ENCODE peak calls at places on chromosomes 3 and 15, in five cellular contexts. D is cerebellar cortex, K is lower lobe of right lung, M is naive B cell, P is fibroblast of mammary gland. J is an unnamed sample.
A peak's percentile ranks its signal among the peaks of the same experiment; 100 is the strongest.

GRCh38 chr3:69212411-69213160 is 90.2 kb upstream of the LMOD3 start:
- DNase-seq in K (no peak), P (peak; percentile 88), D (no peak), M (no peak), J (no peak)

GRCh38 chr3:95775486-95776094 is 1038.8 kb upstream of the EPHA6 start:
- DNase-seq in D (no peak), K (no peak), P (no peak), M (no peak), J (no peak)

GRCh38 chr3:68173230-68173629 is 518.8 kb upstream of the SUCLG2 start:
- DNase-seq in K (no peak), D (no peak), P (no peak), M (no peak), J (no peak)

GRCh38 chr15:31262901-31263671 is 63.5 kb upstream of the KLF13 start:
- DNase-seq in M (peak; percentile 69), K (peak; percentile 70), P (peak; percentile 67), D (no peak), J (no peak)

GRCh38 chr3:57952208-57952631 is 56.0 kb upstream of the FLNB start:
- DNase-seq in P (peak; percentile 88), D (peak; percentile 70), M (no peak), K (no peak), J (peak; percentile 46)

GRCh38 chr3:99842826-99843589 is 25.3 kb downstream of the CMSS1 start:
- DNase-seq in D (peak; percentile 58), M (peak; percentile 18), K (no peak), P (peak; percentile 70), J (peak; percentile 62)

GRCh38 chr15:94579261-94579660 is 347.9 kb downstream of the MCTP2 start:
- DNase-seq in D (no peak), M (no peak), K (no peak), P (no peak), J (no peak)

GRCh38 chr3:31132132-31132769 is 237.8 kb upstream of the GADL1 start:
- DNase-seq in K (no peak), M (peak; percentile 25), P (peak; percentile 74), D (peak; percentile 2), J (peak; percentile 6)

GRCh38 chr15:66882251-66883020 is 180.4 kb downstream of the SMAD6 start:
- DNase-seq in P (peak; percentile 88), M (no peak), D (no peak), K (no peak), J (no peak)

GRCh38 chr3:66298591-66298990 is 77.8 kb downstream of the SLC25A26 start:
- DNase-seq in P (no peak), M (no peak), K (no peak), D (no peak), J (no peak)

GRCh38 chr3:172678068-172678467 is 32.8 kb downstream of the NCEH1 start:
- DNase-seq in D (no peak), P (no peak), M (no peak), K (no peak), J (no peak)

GRCh38 chr3:157333551-157333991 is 103.1 kb upstream of the PTX3 start:
- DNase-seq in M (no peak), D (no peak), K (no peak), P (peak; percentile 91), J (no peak)

GRCh38 chr3:143644370-143645089 is 203.7 kb downstream of the SLC9A9 start:
- DNase-seq in D (peak; percentile 20), M (peak; percentile 30), P (peak; percentile 90), K (peak; percentile 56), J (peak; percentile 19)

GRCh38 chr3:42490243-42490642 is 12.2 kb upstream of the VIPR1 start:
- DNase-seq in D (no peak), M (peak; percentile 56), P (no peak), K (peak; percentile 86), J (no peak)

GRCh38 chr3:14725564-14726420 is 50.9 kb downstream of the C3orf20 start:
- DNase-seq in M (no peak), P (peak; percentile 39), K (no peak), D (no peak), J (no peak)

GRCh38 chr3:58623478-58623877 is 43.1 kb downstream of the FAM3D start:
- DNase-seq in P (no peak), M (no peak), K (no peak), D (no peak), J (no peak)

GRCh38 chr15:99981839-99982658 is 248.8 kb upstream of the LYSMD4 start:
- DNase-seq in M (no peak), D (no peak), P (no peak), K (no peak), J (no peak)

GRCh38 chr3:122011396-122011795 is 10.7 kb downstream of the ILDR1 start:
- DNase-seq in M (no peak), D (no peak), P (no peak), K (no peak), J (no peak)

GRCh38 chr3:149388001-149388435 is 10.6 kb upstream of the TM4SF1 start:
- DNase-seq in P (peak; percentile 95), M (no peak), K (no peak), D (no peak), J (no peak)

GRCh38 chr3:156606729-156607128 is 51.8 kb upstream of the SSR3 start:
- DNase-seq in P (peak; percentile 11), K (no peak), M (no peak), D (no peak), J (no peak)

GRCh38 chr3:87503901-87504498 is 227.6 kb upstream of the POU1F1 start:
- DNase-seq in D (peak; percentile 55), K (no peak), M (no peak), P (peak; percentile 64), J (peak; percentile 53)

GRCh38 chr3:65142476-65142875 is 454.7 kb upstream of the ADAMTS9 start:
- DNase-seq in P (no peak), D (no peak), K (no peak), M (no peak), J (no peak)

GRCh38 chr3:53859178-53859577 is 12.8 kb downstream of the IL17RB start:
- DNase-seq in K (no peak), M (no peak), D (no peak), P (no peak), J (no peak)

GRCh38 chr15:43518073-43518761 is 809 bp downstream of the MAP1A start:
- DNase-seq in M (no peak), P (no peak), D (peak; percentile 81), K (no peak), J (peak; percentile 86)

GRCh38 chr15:41997845-41998244 is 23.0 kb downstream of the PLA2G4E start:
- DNase-seq in M (no peak), P (no peak), D (no peak), K (no peak), J (no peak)

GRCh38 chr15:94322141-94322540 is 90.8 kb downstream of the MCTP2 start:
- DNase-seq in K (no peak), D (no peak), M (no peak), P (no peak), J (no peak)

GRCh38 chr3:128285042-128285924 is 132.0 kb downstream of the EEFSEC start:
- DNase-seq in P (no peak), K (no peak), D (no peak), M (no peak), J (no peak)

GRCh38 chr3:38029400-38030125 is at the start of gene PLCD1:
- DNase-seq in M (peak; percentile 24), P (peak; percentile 48), D (no peak), K (peak; percentile 85), J (peak; percentile 23)